ENCODE peak calls at places on chromosomes 11 and 22, in five cellular contexts. One of them, this sample, is unnamed.

GRCh38 chr22:22908495-22908861 is 20.9 kb downstream of the IGLL5 start:
- DNase-seq in cardiac fibroblast: no peak
- DNase-seq in substantia nigra: no peak
- DNase-seq in COR-L47: no peak
- DNase-seq in neural crest cell: no peak
- DNase-seq in this sample: no peak

GRCh38 chr11:119709638-119710346 is 19.2 kb downstream of the NECTIN1 start:
- DNase-seq in substantia nigra: peak
- DNase-seq in cardiac fibroblast: peak
- DNase-seq in COR-L47: no peak
- DNase-seq in neural crest cell: peak
- DNase-seq in this sample: peak

GRCh38 chr22:45205624-45205925 is 35.1 kb downstream of the KIAA0930 start:
- DNase-seq in cardiac fibroblast: no peak
- DNase-seq in substantia nigra: no peak
- DNase-seq in COR-L47: no peak
- DNase-seq in neural crest cell: no peak
- DNase-seq in this sample: no peak

GRCh38 chr11:62540804-62541671 is 5.6 kb downstream of the AHNAK start:
- DNase-seq in neural crest cell: no peak
- DNase-seq in COR-L47: no peak
- DNase-seq in cardiac fibroblast: no peak
- DNase-seq in substantia nigra: peak
- DNase-seq in this sample: no peak

GRCh38 chr11:61955031-61955415 is 4.9 kb downstream of the BEST1 start:
- DNase-seq in substantia nigra: peak
- DNase-seq in cardiac fibroblast: peak
- DNase-seq in neural crest cell: no peak
- DNase-seq in COR-L47: peak
- DNase-seq in this sample: peak

GRCh38 chr11:47215366-47215925 is 672 bp downstream of the DDB2 start:
- DNase-seq in neural crest cell: no peak
- DNase-seq in cardiac fibroblast: no peak
- DNase-seq in substantia nigra: no peak
- DNase-seq in COR-L47: no peak
- DNase-seq in this sample: no peak

GRCh38 chr11:16891964-16892363 is 122.2 kb downstream of the PLEKHA7 start:
- DNase-seq in cardiac fibroblast: peak
- DNase-seq in COR-L47: no peak
- DNase-seq in substantia nigra: no peak
- DNase-seq in neural crest cell: no peak
- DNase-seq in this sample: peak

GRCh38 chr11:122938557-122938956 is 43.1 kb downstream of the BSX start:
- DNase-seq in neural crest cell: no peak
- DNase-seq in cardiac fibroblast: no peak
- DNase-seq in substantia nigra: no peak
- DNase-seq in COR-L47: no peak
- DNase-seq in this sample: no peak